ENCODE peak calls at places on chromosomes 7 and 10, in six cellular contexts. K, O, H, F, W and T are unnamed samples.

GRCh38 chr10:123974406-123974805 is 82.8 kb upstream of the CPXM2 start:
- DNase-seq in K (no peak), O (peak), H (no peak), F (peak), W (no peak), T (no peak)

GRCh38 chr10:14468726-14469125 is 138.0 kb upstream of the FRMD4A start:
- DNase-seq in K (no peak), O (no peak), H (no peak), F (no peak), W (no peak), T (no peak)

GRCh38 chr10:132407243-132407746 is 10.3 kb downstream of the PWWP2B start:
- DNase-seq in K (no peak), O (peak), H (no peak), F (no peak), W (peak), T (no peak)

GRCh38 chr10:120971671-120972070 is 120.5 kb downstream of the WDR11 start:
- DNase-seq in K (no peak), O (no peak), H (no peak), F (no peak), W (no peak), T (peak)

GRCh38 chr7:30470163-30470770 is 8.3 kb downstream of the NOD1 start:
- DNase-seq in K (peak), O (no peak), H (no peak), F (no peak), W (peak), T (peak)

GRCh38 chr10:16437540-16437894 is 707 bp downstream of the PTER start:
- DNase-seq in K (no peak), O (no peak), H (no peak), F (no peak), W (no peak), T (no peak)

GRCh38 chr7:149050941-149051340 is 22.6 kb upstream of the PDIA4 start:
- DNase-seq in K (no peak), O (no peak), H (no peak), F (peak), W (no peak), T (no peak)

GRCh38 chr10:4315529-4315928 is 510.5 kb upstream of the AKR1E2 start:
- DNase-seq in K (no peak), O (no peak), H (no peak), F (no peak), W (no peak), T (no peak)

GRCh38 chr10:117145019-117145418 is 6.9 kb upstream of the VAX1 start:
- DNase-seq in K (no peak), O (no peak), H (no peak), F (no peak), W (no peak), T (no peak)

GRCh38 chr10:89810908-89811515 is 109.6 kb downstream of the KIF20B start:
- DNase-seq in K (no peak), O (no peak), H (no peak), F (no peak), W (no peak), T (no peak)

GRCh38 chr7:463362-464176 is 56.1 kb downstream of the PDGFA start:
- DNase-seq in K (no peak), O (no peak), H (peak), F (no peak), W (no peak), T (no peak)

GRCh38 chr10:70515035-70515702 is 36.6 kb downstream of the PALD1 start:
- DNase-seq in K (no peak), O (no peak), H (no peak), F (no peak), W (no peak), T (no peak)

GRCh38 chr7:4738711-4739527 is 36.5 kb upstream of the AP5Z1 start:
- DNase-seq in K (peak), O (peak), H (no peak), F (peak), W (no peak), T (no peak)

GRCh38 chr7:155229548-155230168 is 68.0 kb upstream of the INSIG1 start:
- DNase-seq in K (no peak), O (no peak), H (no peak), F (no peak), W (no peak), T (no peak)

DNA sequence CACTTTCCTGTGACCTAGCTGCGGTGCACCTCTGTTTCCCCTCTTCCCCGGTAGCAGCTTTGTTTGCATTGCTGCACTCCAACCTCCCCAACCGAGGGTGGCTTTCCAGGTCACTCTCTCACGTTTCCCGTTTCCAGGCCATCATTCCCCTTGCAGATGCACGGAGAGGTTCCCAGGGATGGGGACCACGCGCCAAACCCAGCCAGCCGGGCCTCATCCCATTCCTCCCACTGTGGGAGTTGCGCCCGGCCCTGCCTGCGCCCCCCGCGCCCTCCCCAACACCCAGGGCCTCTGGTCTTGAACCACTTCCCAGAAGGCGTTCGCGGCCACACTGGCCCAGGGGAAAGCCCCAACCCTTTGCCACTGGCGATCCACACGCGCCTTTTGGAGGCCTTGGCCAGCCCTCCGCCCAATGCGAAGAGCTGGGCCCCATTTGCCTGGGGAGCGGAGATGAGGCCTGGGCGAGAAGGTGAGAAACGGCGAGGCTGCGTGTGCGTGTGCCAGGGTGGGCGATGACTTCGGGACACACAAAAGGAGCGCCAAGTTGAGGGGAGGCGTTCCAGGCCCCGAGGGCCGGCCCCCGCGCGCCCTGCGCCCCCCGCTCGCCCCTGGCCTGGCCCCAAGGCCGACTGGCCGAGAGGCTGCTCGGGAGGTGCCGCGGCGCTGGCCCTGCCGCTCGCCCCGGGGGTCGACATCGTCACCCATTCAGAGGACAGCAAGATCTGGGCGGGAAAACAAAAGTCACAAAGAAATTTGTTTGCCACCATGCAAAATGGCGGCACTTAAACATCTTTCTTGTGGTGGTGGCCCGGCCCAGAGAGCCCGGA is 15.9 kb downstream of the SKIDA1 start:
- DNase-seq in K (peak), O (no peak), H (peak), F (no peak), W (no peak), T (no peak)
- TF ChIP-seq CTCF in K (no peak), O (no peak), H (no peak), F (no peak), W (no peak), T (no peak)

GRCh38 chr10:12790270-12790669 is 211.2 kb downstream of the CCDC3 start:
- DNase-seq in K (no peak), O (no peak), H (no peak), F (no peak), W (no peak), T (no peak)

GRCh38 chr10:12784646-12785045 is 216.9 kb downstream of the CCDC3 start:
- DNase-seq in K (no peak), O (no peak), H (no peak), F (no peak), W (no peak), T (no peak)

GRCh38 chr10:12785338-12785934 is 216.1 kb downstream of the CCDC3 start:
- DNase-seq in K (no peak), O (no peak), H (no peak), F (peak), W (no peak), T (no peak)

GRCh38 chr10:12788277-12788676 is 213.2 kb downstream of the CCDC3 start:
- DNase-seq in K (no peak), O (no peak), H (no peak), F (no peak), W (no peak), T (no peak)

GRCh38 chr10:12787297-12787696 is 214.2 kb downstream of the CCDC3 start:
- DNase-seq in K (no peak), O (no peak), H (no peak), F (no peak), W (no peak), T (no peak)
- TF ChIP-seq CTCF in K (no peak), O (no peak), H (no peak), F (no peak), W (no peak), T (no peak)

DNA sequence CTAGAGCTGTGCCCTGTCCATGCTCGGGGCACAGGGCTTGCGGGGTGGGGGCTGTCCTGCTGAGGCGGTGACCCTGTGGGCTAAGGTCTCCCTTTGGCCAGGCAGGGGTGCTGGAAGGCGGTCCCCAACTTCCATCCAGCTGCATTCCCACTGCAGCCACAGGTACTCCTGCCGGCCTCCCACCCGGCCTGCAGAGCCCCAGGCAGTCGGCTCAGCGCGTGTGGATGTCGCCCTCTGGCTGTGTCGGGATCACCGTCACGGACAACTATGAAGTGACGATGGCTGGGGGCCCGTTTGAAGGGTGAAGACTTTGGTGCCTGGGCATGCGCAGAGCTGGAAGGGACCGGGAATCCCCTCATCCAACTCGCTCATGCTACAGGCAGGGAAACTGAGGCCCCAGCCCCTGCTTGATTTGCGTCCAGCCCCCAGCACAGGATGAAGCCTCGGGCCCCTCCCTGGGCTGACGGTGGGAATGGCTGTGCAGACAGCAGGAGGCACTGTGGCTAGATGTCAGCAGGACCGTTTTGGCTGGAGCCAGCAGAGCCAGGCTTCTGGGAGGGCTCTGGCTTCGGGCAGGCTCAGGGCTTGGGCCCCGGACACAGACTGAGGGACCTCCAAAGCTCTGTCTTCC is 2.3 kb upstream of the TMEM184A start:
- DNase-seq in K (peak), O (no peak), H (peak), F (no peak), W (peak), T (no peak)
- TF ChIP-seq CTCF in K (no peak), O (no peak), H (no peak), F (no peak), W (peak), T (peak)

DNA sequence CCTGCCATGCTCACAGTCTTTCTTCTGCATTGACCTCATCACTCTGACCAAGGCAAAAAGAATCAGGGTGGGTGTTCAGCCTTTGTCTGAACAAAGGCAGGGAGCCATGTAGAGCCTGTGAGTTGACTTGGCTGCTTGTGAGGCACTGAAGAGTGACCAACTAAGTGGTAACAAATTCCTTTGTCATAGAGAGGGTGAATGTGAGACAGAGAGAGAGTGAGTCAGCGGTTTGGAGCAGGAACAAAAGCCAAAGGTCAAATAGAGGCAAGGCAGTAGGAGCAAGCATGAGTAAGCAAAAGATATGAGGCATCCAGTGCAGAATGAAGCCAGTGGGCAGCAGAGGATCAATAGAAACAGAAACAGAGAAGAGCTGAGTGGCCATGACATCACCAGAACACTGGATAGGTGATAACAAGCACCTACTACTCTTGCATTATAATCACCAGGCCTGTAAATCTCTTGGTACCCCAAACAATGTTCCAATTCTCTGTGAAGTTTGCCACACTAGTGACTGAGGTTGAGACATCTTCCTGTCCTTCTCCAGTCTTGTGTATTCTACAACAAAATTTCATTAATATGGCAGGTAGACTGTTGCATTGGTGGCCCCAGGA is 116.2 kb upstream of the LAMB4 start:
- DNase-seq in K (peak), O (peak), H (no peak), F (peak), W (no peak), T (no peak)
- TF ChIP-seq CTCF in K (peak), O (no peak), H (no peak), F (no peak), W (no peak), T (peak)

GRCh38 chr7:64639267-64640001 is 26.5 kb upstream of the ZNF107 start:
- DNase-seq in K (no peak), O (no peak), H (no peak), F (peak), W (no peak), T (no peak)
- TF ChIP-seq CTCF in K (no peak), O (no peak), H (no peak), F (no peak), W (no peak), T (no peak)

GRCh38 chr10:86659161-86659691 is 4.9 kb downstream of the OPN4 start:
- DNase-seq in K (no peak), O (no peak), H (peak), F (no peak), W (no peak), T (no peak)

GRCh38 chr10:86663046-86663345 is 5.3 kb upstream of the LDB3 start:
- DNase-seq in K (no peak), O (no peak), H (peak), F (no peak), W (peak), T (no peak)

GRCh38 chr10:86662186-86663045 is 5.9 kb upstream of the LDB3 start:
- DNase-seq in K (no peak), O (no peak), H (no peak), F (no peak), W (peak), T (no peak)

GRCh38 chr10:86659721-86660438 is 5.5 kb downstream of the OPN4 start:
- DNase-seq in K (no peak), O (no peak), H (peak), F (no peak), W (peak), T (no peak)

GRCh38 chr10:86661161-86662025 is 6.9 kb upstream of the LDB3 start:
- DNase-seq in K (peak), O (no peak), H (peak), F (peak), W (peak), T (no peak)
- TF ChIP-seq CTCF in K (no peak), O (no peak), H (no peak), F (no peak), W (no peak), T (no peak)

GRCh38 chr7:132443776-132444520 is 132.3 kb downstream of the PLXNA4 start:
- DNase-seq in K (no peak), O (no peak), H (peak), F (no peak), W (no peak), T (no peak)
- TF ChIP-seq CTCF in K (peak), O (no peak), H (peak), F (no peak), W (no peak), T (no peak)

GRCh38 chr7:51352174-51353145 is 35.9 kb upstream of the COBL start:
- DNase-seq in K (peak), O (no peak), H (no peak), F (no peak), W (no peak), T (peak)
- TF ChIP-seq CTCF in K (no peak), O (no peak), H (no peak), F (no peak), W (peak), T (no peak)

GRCh38 chr10:92591550-92592140 is 1.3 kb upstream of the KIF11 start:
- DNase-seq in K (peak), O (peak), H (peak), F (peak), W (peak), T (peak)

GRCh38 chr10:92593553-92594046 is 670 bp downstream of the KIF11 start:
- DNase-seq in K (no peak), O (no peak), H (no peak), F (no peak), W (no peak), T (no peak)

GRCh38 chr10:92592761-92593552 is at the start of gene KIF11:
- DNase-seq in K (peak), O (peak), H (peak), F (peak), W (peak), T (peak)

GRCh38 chr10:92594194-92594593 is 1.3 kb downstream of the KIF11 start:
- DNase-seq in K (no peak), O (no peak), H (no peak), F (no peak), W (no peak), T (no peak)

DNA sequence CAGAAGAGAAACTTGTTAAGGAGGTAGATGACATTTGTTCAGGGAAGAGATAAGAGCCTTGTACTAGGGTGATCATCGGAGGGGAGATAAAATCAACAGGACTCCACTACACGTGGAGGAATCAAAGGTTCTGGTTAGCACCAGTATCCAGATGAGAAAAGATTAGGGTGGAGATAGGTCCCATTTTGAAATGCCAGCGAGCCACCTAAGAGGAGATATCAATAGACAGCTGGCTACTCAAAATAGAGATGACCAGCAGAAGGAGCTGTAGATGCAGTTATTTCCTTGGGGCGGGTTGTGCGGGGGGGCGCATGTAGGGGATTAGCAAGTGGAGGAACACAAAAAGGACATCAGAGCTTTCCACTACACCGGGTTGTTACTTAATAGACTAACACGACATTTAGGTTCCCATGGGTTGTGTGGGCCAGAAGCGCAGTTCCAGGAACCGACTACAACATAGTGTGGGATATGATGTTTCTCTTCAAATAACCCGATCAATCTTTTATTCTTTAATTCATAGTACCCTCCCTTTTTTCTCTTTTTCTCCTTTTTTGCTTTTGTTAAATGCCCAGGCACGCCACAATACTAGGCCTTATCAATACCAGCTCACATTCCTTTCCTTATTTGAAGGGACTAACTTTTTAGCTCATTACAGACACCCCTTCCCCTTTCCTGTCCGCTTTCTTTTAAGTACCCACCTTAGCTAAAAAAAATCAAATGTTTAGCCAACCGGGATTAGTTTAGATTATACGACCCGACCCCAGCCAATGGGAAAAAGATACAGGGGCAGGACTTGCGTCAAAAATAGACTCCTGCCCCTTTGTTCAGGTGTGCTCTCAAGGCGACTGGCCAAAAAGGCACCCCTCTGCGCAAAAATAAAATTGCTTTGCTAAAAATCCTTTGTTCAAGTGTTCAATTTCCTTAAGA is 2.0 kb upstream of the KIF11 start:
- DNase-seq in K (peak), O (no peak), H (peak), F (peak), W (peak), T (no peak)
- TF ChIP-seq CTCF in K (peak), O (no peak), H (no peak), F (peak), W (peak), T (peak)

DNA sequence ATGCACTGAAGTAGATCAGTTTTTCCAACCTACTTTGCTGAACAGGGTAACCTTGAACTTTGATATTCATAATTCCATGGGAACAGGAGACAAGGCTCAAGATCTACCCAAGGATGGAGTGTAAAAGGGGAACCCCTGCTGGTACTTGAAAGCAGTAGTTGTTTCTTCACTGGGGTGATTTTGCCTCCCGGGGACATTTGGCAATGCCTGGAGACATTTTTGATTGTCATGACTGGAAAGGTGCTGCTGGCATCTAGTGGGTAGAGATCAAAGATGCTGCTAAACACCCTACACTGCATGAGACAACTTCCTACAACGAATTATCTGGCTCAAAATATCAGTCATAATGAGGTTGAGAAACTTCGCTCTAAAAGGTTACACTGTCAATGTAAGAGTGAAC is 214.8 kb upstream of the CTBP2 start:
- DNase-seq in K (no peak), O (no peak), H (no peak), F (peak), W (no peak), T (no peak)
- TF ChIP-seq CTCF in K (no peak), O (no peak), H (no peak), F (peak), W (peak), T (no peak)